ENCODE peak calls at places on chromosome 5, in nine cellular contexts. D, R, U, Z, M, Q, I, A and C are unnamed samples.

GRCh38 chr5:33513786-33514185 is 73.0 kb downstream of the TARS1 start:
- DNase-seq in D (peak; percentile 92), R (no peak), U (no peak), Z (no peak), M (no peak), Q (no peak), I (no peak), A (no peak), C (no peak)

GRCh38 chr5:124421584-124421983 is 324.9 kb downstream of the ZNF608 start:
- DNase-seq in D (no peak), R (no peak), U (no peak), Z (no peak), M (no peak), Q (no peak), I (no peak), A (no peak), C (no peak)

GRCh38 chr5:2997179-2997578 is 245.7 kb upstream of the IRX2 start:
- DNase-seq in D (peak; percentile 46), R (no peak), U (no peak), Z (no peak), M (no peak), Q (no peak), I (no peak), A (no peak), C (no peak)

GRCh38 chr5:65037845-65038815 is 269.4 kb downstream of the CWC27 start:
- DNase-seq in D (no peak), R (peak; percentile 90), U (peak; percentile 44), Z (no peak), M (peak; percentile 50), Q (peak; percentile 44), I (no peak), A (no peak), C (no peak)

GRCh38 chr5:126814721-126815404 is 37.9 kb downstream of the LMNB1 start:
- DNase-seq in D (no peak), R (no peak), U (no peak), Z (no peak), M (no peak), Q (no peak), I (no peak), A (no peak), C (no peak)

GRCh38 chr5:180609386-180609785 is 18.1 kb upstream of the SCGB3A1 start:
- DNase-seq in D (no peak), R (no peak), U (no peak), Z (no peak), M (no peak), Q (no peak), I (no peak), A (no peak), C (no peak)

GRCh38 chr5:97074859-97075489 is 67.4 kb downstream of the LIX1 start:
- DNase-seq in D (no peak), R (no peak), U (no peak), Z (no peak), M (no peak), Q (no peak), I (no peak), A (no peak), C (no peak)

GRCh38 chr5:119470105-119470763 is 17.9 kb downstream of the HSD17B4 start:
- DNase-seq in D (no peak), R (peak; percentile 74), U (no peak), Z (no peak), M (no peak), Q (no peak), I (no peak), A (no peak), C (no peak)

GRCh38 chr5:154701181-154701580 is 54.0 kb upstream of the LARP1 start:
- DNase-seq in D (no peak), R (no peak), U (no peak), Z (no peak), M (peak; percentile 28), Q (no peak), I (no peak), A (no peak), C (no peak)

GRCh38 chr5:92659246-92659645 is 921.8 kb downstream of the NR2F1-AS1 start:
- DNase-seq in D (no peak), R (no peak), U (no peak), Z (no peak), M (no peak), Q (no peak), I (no peak), A (no peak), C (no peak)

GRCh38 chr5:166369326-166369725 is 1922.1 kb upstream of the WWC1 start:
- DNase-seq in D (no peak), R (no peak), U (no peak), Z (no peak), M (no peak), Q (no peak), I (no peak), A (no peak), C (no peak)

GRCh38 chr5:123545506-123545905 is 33.5 kb downstream of the CSNK1G3 start:
- DNase-seq in D (no peak), R (no peak), U (no peak), Z (no peak), M (no peak), Q (no peak), I (no peak), A (no peak), C (no peak)

GRCh38 chr5:131224387-131225191 is 39.3 kb upstream of the CDC42SE2 start:
- DNase-seq in D (peak; percentile 68), R (no peak), U (peak; percentile 14), Z (no peak), M (no peak), Q (no peak), I (peak; percentile 76), A (no peak), C (peak; percentile 26)

GRCh38 chr5:982377-983237 is 26.0 kb upstream of the NKD2 start:
- DNase-seq in D (peak; percentile 54), R (peak; percentile 93), U (no peak), Z (no peak), M (peak; percentile 11), Q (peak; percentile 38), I (no peak), A (no peak), C (no peak)

GRCh38 chr5:35810561-35810960 is 46.1 kb upstream of the IL7R start:
- DNase-seq in D (no peak), R (no peak), U (no peak), Z (no peak), M (no peak), Q (no peak), I (no peak), A (no peak), C (no peak)

GRCh38 chr5:131609774-131610173 is 25.3 kb downstream of the RAPGEF6 start:
- DNase-seq in D (no peak), R (no peak), U (no peak), Z (no peak), M (no peak), Q (no peak), I (no peak), A (peak; percentile 63), C (no peak)

GRCh38 chr5:35436441-35437057 is 181.1 kb upstream of the SPEF2 start:
- DNase-seq in D (no peak), R (no peak), U (no peak), Z (no peak), M (peak; percentile 70), Q (no peak), I (no peak), A (peak; percentile 9), C (no peak)

GRCh38 chr5:1144638-1145396 is 33.0 kb upstream of the SLC12A7 start:
- DNase-seq in D (no peak), R (no peak), U (no peak), Z (no peak), M (no peak), Q (no peak), I (no peak), A (no peak), C (no peak)

GRCh38 chr5:126234563-126235195 is 188.5 kb upstream of the GRAMD2B start:
- DNase-seq in D (no peak), R (peak; percentile 77), U (no peak), Z (no peak), M (peak; percentile 24), Q (no peak), I (no peak), A (peak; percentile 18), C (no peak)

GRCh38 chr5:177472460-177473441 is 683 bp downstream of the DBN1 start:
- DNase-seq in D (peak; percentile 77), R (peak; percentile 75), U (no peak), Z (no peak), M (peak; percentile 78), Q (no peak), I (peak; percentile 85), A (no peak), C (peak; percentile 81)

GRCh38 chr5:23977996-23978395 is 470.6 kb downstream of the PRDM9 start:
- DNase-seq in D (no peak), R (peak; percentile 95), U (no peak), Z (no peak), M (peak; percentile 80), Q (peak; percentile 27), I (no peak), A (no peak), C (no peak)

GRCh38 chr5:146825033-146825432 is 53.5 kb downstream of the PPP2R2B start:
- DNase-seq in D (no peak), R (peak; percentile 89), U (no peak), Z (no peak), M (peak; percentile 75), Q (no peak), I (no peak), A (peak; percentile 20), C (no peak)

GRCh38 chr5:103441523-103441922 is 121.1 kb downstream of the NUDT12 start:
- DNase-seq in D (no peak), R (no peak), U (no peak), Z (no peak), M (no peak), Q (no peak), I (no peak), A (no peak), C (no peak)
- TF ChIP-seq CTCF in D (no peak), R (peak; percentile 84), U (no peak), Z (no peak), M (no peak), Q (peak; percentile 41), I (no peak), A (peak; percentile 37), C (no peak)

GRCh38 chr5:143206194-143207053 is 197.1 kb downstream of the NR3C1 start:
- DNase-seq in D (no peak), R (no peak), U (no peak), Z (no peak), M (no peak), Q (no peak), I (no peak), A (no peak), C (no peak)
- H3K27ac ChIP-seq in D (no peak overlapping the region), R (no peak overlapping the region), U (no peak overlapping the region), Z (no peak overlapping the region), M (no peak overlapping the region), Q (no peak overlapping the region), I (no peak overlapping the region), A (no peak overlapping the region), C (no peak overlapping the region)

DNA sequence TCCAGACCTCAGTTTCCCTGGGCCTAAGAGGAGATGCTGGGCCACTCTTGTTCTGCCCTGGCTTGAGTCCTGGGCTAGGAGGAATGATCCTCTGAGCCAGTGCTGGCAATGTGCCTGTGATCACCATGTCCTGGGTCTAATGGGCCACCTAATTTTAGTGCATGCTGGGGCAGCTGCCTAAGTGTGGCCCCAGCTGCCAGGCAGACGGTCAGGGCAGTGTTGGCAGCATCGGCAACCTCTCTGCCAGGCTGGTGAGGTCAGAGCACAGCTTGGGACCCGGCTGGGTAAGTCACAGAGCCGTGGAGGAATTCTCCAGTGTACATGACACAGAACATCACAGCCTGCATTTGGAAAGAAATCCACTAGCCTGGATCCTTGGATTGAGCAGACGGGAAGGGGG is 21.4 kb upstream of the PITX1 start:
- DNase-seq in D (peak; percentile 78), R (no peak), U (peak; percentile 60), Z (no peak), M (no peak), Q (no peak), I (no peak), A (no peak), C (no peak)
- H3K4me3 ChIP-seq in D (no peak overlapping the region), R (no peak overlapping the region), U (no peak overlapping the region), Z (no peak overlapping the region), M (no peak overlapping the region), Q (no peak overlapping the region), I (no peak overlapping the region), A (no peak overlapping the region), C (no peak overlapping the region)

GRCh38 chr5:102545175-102545574 is 46.4 kb upstream of the SLCO6A1 start:
- DNase-seq in D (no peak), R (peak; percentile 90), U (no peak), Z (no peak), M (peak; percentile 67), Q (peak; percentile 43), I (no peak), A (peak; percentile 7), C (no peak)
- TF ChIP-seq CTCF in D (no peak), R (peak; percentile 82), U (peak; percentile 7), Z (no peak), M (peak; percentile 35), Q (peak; percentile 94), I (no peak), A (peak; percentile 69), C (no peak)